ENCODE peak calls at places on chromosomes 11 and 22, in ten cellular contexts. K, F, O, A, X, Y, P, H, T and G are unnamed samples.

GRCh38 chr22:32337015-32337414 is 20.7 kb upstream of the RFPL3 start:
- DNase-seq in X (no peak), P (no peak), Y (no peak), A (peak; percentile 55), H (no peak), T (no peak), F (no peak), O (no peak), K (no peak), G (no peak)

GRCh38 chr22:36435516-36436415 is 45.7 kb downstream of the TXN2 start:
- DNase-seq in X (no peak), T (peak; percentile 87), F (peak; percentile 84), H (no peak), A (no peak), O (no peak), Y (peak; percentile 96), K (no peak), P (no peak), G (peak; percentile 50)

GRCh38 chr22:30910358-30910757 is 58.2 kb downstream of the MORC2 start:
- DNase-seq in X (no peak), K (no peak), F (no peak), T (no peak), P (no peak), A (no peak), Y (no peak), O (no peak), H (no peak), G (no peak)

GRCh38 chr11:4589024-4589423 is 4.8 kb upstream of the OR52I1 start:
- DNase-seq in H (no peak), Y (no peak), X (no peak), O (no peak), T (no peak), F (no peak), A (no peak), K (no peak), P (no peak), G (no peak)

GRCh38 chr22:28600546-28601143 is 79.0 kb downstream of the TTC28 start:
- DNase-seq in H (no peak), O (no peak), X (peak; percentile 22), A (no peak), F (no peak), T (no peak), Y (peak; percentile 71), K (peak; percentile 47), P (peak; percentile 60), G (peak; percentile 35)

GRCh38 chr11:11993814-11994213 is 14.6 kb downstream of the DKK3 start:
- DNase-seq in P (peak; percentile 57), A (no peak), K (peak; percentile 91), H (no peak), X (peak; percentile 93), T (no peak), Y (no peak), F (no peak), O (no peak), G (peak; percentile 77)

GRCh38 chr11:120236169-120237107 is 3.5 kb upstream of the POU2F3 start:
- DNase-seq in P (no peak), H (no peak), O (no peak), A (no peak), Y (no peak), T (no peak), F (no peak), K (peak; percentile 90), X (peak; percentile 76), G (peak; percentile 4)

GRCh38 chr11:96426356-96427103 is 36.7 kb downstream of the JRKL start:
- DNase-seq in H (peak; percentile 20), Y (peak; percentile 28), T (no peak), K (peak; percentile 52), A (no peak), P (peak; percentile 42), F (no peak), O (no peak), X (peak; percentile 23), G (peak; percentile 25)

GRCh38 chr11:4459470-4459869 is 10.4 kb downstream of the OR52K2 start:
- DNase-seq in K (no peak), X (no peak), T (peak; percentile 75), A (no peak), Y (no peak), F (peak; percentile 17), P (peak; percentile 46), O (no peak), H (no peak), G (no peak)

GRCh38 chr11:69317401-69318092 is 23.6 kb downstream of the MYEOV start:
- DNase-seq in F (no peak), O (no peak), T (peak; percentile 18), H (no peak), P (no peak), X (no peak), A (peak; percentile 12), K (peak; percentile 60), Y (no peak), G (no peak)

GRCh38 chr11:61827573-61828378 is at the start of gene FADS2:
- DNase-seq in T (peak; percentile 92), K (peak; percentile 89), P (peak; percentile 94), A (peak; percentile 98), O (peak; percentile 73), F (peak; percentile 63), Y (peak; percentile 93), X (peak; percentile 84), H (peak; percentile 66), G (peak; percentile 90)

GRCh38 chr22:42052765-42053164 is 17.8 kb downstream of the NAGA start:
- DNase-seq in T (no peak), H (no peak), A (no peak), X (no peak), Y (no peak), K (no peak), O (no peak), P (no peak), F (no peak), G (no peak)

GRCh38 chr11:120381401-120381800 is 45.2 kb downstream of the ARHGEF12 start:
- DNase-seq in H (no peak), Y (no peak), O (no peak), X (no peak), A (no peak), K (no peak), P (no peak), F (no peak), T (no peak), G (no peak)

GRCh38 chr11:133934599-133935550 is 21.9 kb downstream of the IGSF9B start:
- DNase-seq in H (no peak), T (peak; percentile 72), P (peak; percentile 94), Y (no peak), K (peak; percentile 86), O (no peak), A (no peak), X (peak; percentile 93), F (peak; percentile 29), G (peak; percentile 20)

GRCh38 chr11:91981995-91982394 is 242.6 kb upstream of the FAT3 start:
- DNase-seq in T (no peak), Y (no peak), O (no peak), P (no peak), A (peak; percentile 91), H (peak; percentile 85), K (peak; percentile 90), X (peak; percentile 78), F (peak; percentile 36), G (peak; percentile 85)

GRCh38 chr11:71971676-71972075 is 27.0 kb upstream of the IL18BP start:
- DNase-seq in T (no peak), K (no peak), Y (peak; percentile 6), P (no peak), F (no peak), H (no peak), X (no peak), O (no peak), A (no peak), G (peak; percentile 16)

GRCh38 chr22:20422965-20423635 is 14.5 kb downstream of the SCARF2 start:
- DNase-seq in T (peak; percentile 70), Y (no peak), H (no peak), F (no peak), X (no peak), K (no peak), P (peak; percentile 92), O (no peak), A (peak; percentile 89), G (no peak)

GRCh38 chr11:10920205-10920604 is 62.4 kb upstream of the ZBED5 start:
- DNase-seq in Y (no peak), P (no peak), A (no peak), O (no peak), H (no peak), K (no peak), X (no peak), T (no peak), F (no peak), G (no peak)

GRCh38 chr11:116461789-116462188 is 311.0 kb downstream of the BUD13 start:
- DNase-seq in F (no peak), K (no peak), O (no peak), H (no peak), Y (no peak), P (no peak), T (no peak), X (peak; percentile 32), A (no peak), G (no peak)